ENCODE peak calls at places on chromosomes 1 and 21, in seven cellular contexts. E is A549; X is activated CD8-positive, alpha-beta T cell treated with anti-CD3 and anti-CD28 coated beads for 36 hours; P is epithelial cell of esophagus; V is PC-3; L is cardiac fibroblast; B is IMR-90. Y is an unnamed sample.

GRCh38 chr1:85262985-85263384 is 3.5 kb upstream of the C1orf52 start:
- DNase-seq in E (no peak), X (no peak), P (no peak), V (no peak), L (no peak), B (no peak), Y (no peak)

GRCh38 chr21:42973309-42973990 is 912 bp upstream of the PKNOX1 start:
- DNase-seq in E (no peak), X (no peak), P (no peak), V (no peak), L (no peak), B (no peak), Y (no peak)

GRCh38 chr21:42303443-42303842 is 11.8 kb downstream of the TFF3 start:
- DNase-seq in E (no peak), X (no peak), P (no peak), V (no peak), L (no peak), B (no peak), Y (no peak)

GRCh38 chr1:94589728-94590127 is 48.2 kb upstream of the F3 start:
- DNase-seq in E (no peak), X (no peak), P (no peak), V (no peak), L (no peak), B (no peak), Y (no peak)

GRCh38 chr1:92951141-92951582 is 10.1 kb downstream of the DIPK1A start:
- DNase-seq in E (peak; percentile 60), X (peak; percentile 20), P (peak; percentile 83), V (peak; percentile 57), L (peak; percentile 86), B (peak; percentile 71), Y (no peak)

GRCh38 chr1:213014642-213015041 is 1.0 kb downstream of the ANGEL2 start:
- DNase-seq in E (peak; percentile 10), X (peak; percentile 16), P (peak; percentile 13), V (no peak), L (peak; percentile 49), B (peak; percentile 13), Y (no peak)

GRCh38 chr21:38188037-38188436 is 68.8 kb upstream of the KCNJ15 start:
- DNase-seq in E (no peak), X (no peak), P (peak; percentile 89), V (no peak), L (peak; percentile 80), B (no peak), Y (no peak)

GRCh38 chr1:53450225-53450624 is 9.0 kb upstream of the DMRTB1 start:
- DNase-seq in E (no peak), X (peak; percentile 25), P (no peak), V (no peak), L (peak; percentile 5), B (no peak), Y (no peak)

GRCh38 chr1:210457566-210457965 is 128.9 kb downstream of the HHAT start:
- DNase-seq in E (no peak), X (no peak), P (no peak), V (no peak), L (no peak), B (no peak), Y (no peak)

GRCh38 chr1:223153177-223154119 is 10.4 kb upstream of the TLR5 start:
- DNase-seq in E (no peak), X (peak; percentile 54), P (no peak), V (no peak), L (peak; percentile 66), B (peak; percentile 41), Y (no peak)

GRCh38 chr1:57464756-57465155 is 40.9 kb upstream of the DAB1 start:
- DNase-seq in E (no peak), X (no peak), P (no peak), V (no peak), L (no peak), B (no peak), Y (no peak)

GRCh38 chr21:32094792-32095191 is 184.1 kb downstream of the MIS18A start:
- DNase-seq in E (peak; percentile 30), X (no peak), P (no peak), V (peak; percentile 12), L (no peak), B (peak; percentile 46), Y (no peak)

GRCh38 chr21:23534833-23535232 is 2072.4 kb downstream of the MRPL39 start:
- DNase-seq in E (no peak), X (no peak), P (no peak), V (no peak), L (no peak), B (no peak), Y (no peak)

GRCh38 chr1:52551476-52552235 is 1.2 kb downstream of the TUT4 start:
- DNase-seq in E (no peak), X (peak; percentile 75), P (peak; percentile 66), V (peak; percentile 51), L (peak; percentile 55), B (peak; percentile 76), Y (no peak)

GRCh38 chr1:98103617-98104284 is 182.9 kb upstream of the DPYD start:
- DNase-seq in E (peak; percentile 28), X (no peak), P (peak; percentile 2), V (peak; percentile 23), L (peak; percentile 50), B (peak; percentile 43), Y (no peak)

GRCh38 chr1:2382621-2383361 is 8.6 kb downstream of the MORN1 start:
- DNase-seq in E (peak; percentile 52), X (peak; percentile 53), P (peak; percentile 48), V (peak; percentile 72), L (peak; percentile 47), B (no peak), Y (peak; percentile 49)

GRCh38 chr1:231020139-231020601 is 19.9 kb downstream of the FAM89A start:
- DNase-seq in E (no peak), X (peak; percentile 9), P (peak; percentile 32), V (peak; percentile 78), L (peak; percentile 36), B (peak; percentile 28), Y (no peak)

GRCh38 chr21:38439336-38439900 is 58.9 kb downstream of the ERG start:
- DNase-seq in E (no peak), X (no peak), P (no peak), V (no peak), L (peak; percentile 18), B (no peak), Y (no peak)

GRCh38 chr21:43827015-43827611 is 37.7 kb downstream of the RRP1 start:
- DNase-seq in E (peak; percentile 41), X (no peak), P (peak; percentile 56), V (peak; percentile 80), L (peak; percentile 86), B (peak; percentile 55), Y (no peak)

GRCh38 chr1:241677171-241677570 is 25.1 kb downstream of the WDR64 start:
- DNase-seq in E (no peak), X (peak; percentile 43), P (no peak), V (no peak), L (no peak), B (no peak), Y (no peak)

GRCh38 chr1:5950994-5951749 is 41.1 kb downstream of the NPHP4 start:
- DNase-seq in E (no peak), X (no peak), P (no peak), V (no peak), L (no peak), B (no peak), Y (no peak)

GRCh38 chr1:237154173-237154572 is 112.2 kb downstream of the RYR2 start:
- DNase-seq in E (peak; percentile 13), X (no peak), P (peak; percentile 55), V (no peak), L (peak; percentile 50), B (peak; percentile 33), Y (peak; percentile 32)

GRCh38 chr1:63648689-63649088 is 55.5 kb downstream of the PGM1 start:
- DNase-seq in E (no peak), X (no peak), P (no peak), V (no peak), L (no peak), B (no peak), Y (no peak)

GRCh38 chr1:98028800-98029199 is 108.0 kb upstream of the DPYD start:
- DNase-seq in E (peak; percentile 42), X (no peak), P (no peak), V (peak; percentile 76), L (peak; percentile 51), B (no peak), Y (no peak)

GRCh38 chr21:43588957-43589356 is 70.3 kb downstream of the HSF2BP start:
- DNase-seq in E (peak; percentile 39), X (no peak), P (no peak), V (no peak), L (no peak), B (no peak), Y (no peak)

GRCh38 chr1:109687641-109688499 is at the start of gene GSTM1:
- DNase-seq in E (no peak), X (peak; percentile 84), P (no peak), V (no peak), L (peak; percentile 87), B (no peak), Y (no peak)

GRCh38 chr1:112172294-112172882 is 182.9 kb upstream of the KCND3 start:
- DNase-seq in E (peak; percentile 1), X (peak; percentile 12), P (peak; percentile 81), V (peak; percentile 60), L (peak; percentile 70), B (peak; percentile 34), Y (peak; percentile 4)

GRCh38 chr1:200247513-200247912 is 162.3 kb downstream of the ZNF281 start:
- DNase-seq in E (no peak), X (no peak), P (no peak), V (no peak), L (no peak), B (no peak), Y (peak; percentile 6)
- TF ChIP-seq CTCF in E (no peak), X (no peak), P (no peak), V (no peak), L (no peak), B (no peak), Y (no peak)

GRCh38 chr1:64654519-64655341 is 90.1 kb upstream of the RAVER2 start:
- DNase-seq in E (no peak), X (no peak), P (peak; percentile 61), V (no peak), L (peak; percentile 25), B (peak; percentile 23), Y (peak; percentile 12)
- TF ChIP-seq CTCF in E (no peak), X (no peak), P (no peak), V (peak; percentile 13), L (peak; percentile 11), B (no peak), Y (peak; percentile 34)

GRCh38 chr1:163412216-163412615 is 90.5 kb downstream of the NUF2 start:
- DNase-seq in E (no peak), X (no peak), P (no peak), V (no peak), L (no peak), B (no peak), Y (no peak)
- TF ChIP-seq CTCF in E (no peak), X (no peak), P (no peak), V (peak; percentile 10), L (no peak), B (no peak), Y (no peak)

GRCh38 chr1:37090671-37091070 is 56.4 kb upstream of the GRIK3 start:
- DNase-seq in E (no peak), X (no peak), P (no peak), V (no peak), L (no peak), B (no peak), Y (no peak)

GRCh38 chr1:37089750-37090149 is 55.4 kb upstream of the GRIK3 start:
- DNase-seq in E (no peak), X (no peak), P (no peak), V (no peak), L (no peak), B (no peak), Y (no peak)

GRCh38 chr1:37083551-37084119 is 49.3 kb upstream of the GRIK3 start:
- DNase-seq in E (no peak), X (no peak), P (no peak), V (no peak), L (no peak), B (no peak), Y (no peak)

GRCh38 chr1:37085393-37085792 is 51.1 kb upstream of the GRIK3 start:
- DNase-seq in E (peak; percentile 3), X (no peak), P (no peak), V (no peak), L (no peak), B (no peak), Y (no peak)
- TF ChIP-seq CTCF in E (no peak), X (no peak), P (no peak), V (peak; percentile 24), L (no peak), B (no peak), Y (no peak)

Y was measured in thyroid gland.